ENCODE peak calls at places on chromosomes 11 and 22, in six cellular contexts. O is NCI-H1092 treated with DMSO at 0.1 percent for 48 hours, X is HuH-7.5, H is HS-5, E is AG08395, R is ecto neural progenitor cell. F is an unnamed sample.

GRCh38 chr11:70067036-70067435 is 11.1 kb upstream of the ANO1 start:
- DNase-seq in O (no peak), X (no peak), H (no peak), E (no peak), R (peak), F (no peak)

GRCh38 chr11:34198523-34198922 is 93.1 kb downstream of the NAT10 start:
- DNase-seq in O (no peak), X (no peak), H (no peak), E (no peak), R (no peak), F (no peak)

GRCh38 chr22:23216331-23217170 is 36.2 kb downstream of the BCR start:
- DNase-seq in O (no peak), X (peak), H (no peak), E (no peak), R (no peak), F (no peak)

GRCh38 chr22:49998718-49999062 is 13.9 kb downstream of the IL17REL start:
- DNase-seq in O (no peak), X (no peak), H (no peak), E (no peak), R (no peak), F (no peak)

GRCh38 chr11:130052556-130052955 is 17.1 kb upstream of the APLP2 start:
- DNase-seq in O (no peak), X (no peak), H (no peak), E (peak), R (no peak), F (no peak)

GRCh38 chr11:120188371-120188770 is 22.5 kb upstream of the OAF start:
- DNase-seq in O (no peak), X (no peak), H (no peak), E (no peak), R (no peak), F (no peak)

GRCh38 chr11:44615041-44615513 is 49.6 kb downstream of the CD82 start:
- DNase-seq in O (no peak), X (no peak), H (no peak), E (no peak), R (no peak), F (peak)

GRCh38 chr11:3134218-3134621 is 30.9 kb downstream of the OSBPL5 start:
- DNase-seq in O (no peak), X (no peak), H (no peak), E (no peak), R (no peak), F (peak)

GRCh38 chr11:18171377-18172000 is 1.1 kb upstream of the MRGPRX4 start:
- DNase-seq in O (peak), X (peak), H (peak), E (peak), R (peak), F (no peak)

GRCh38 chr22:27220349-27220748 is 563.0 kb downstream of the MIAT start:
- DNase-seq in O (no peak), X (no peak), H (peak), E (peak), R (no peak), F (no peak)

GRCh38 chr22:49569286-49570031 is 258.2 kb downstream of the BRD1 start:
- DNase-seq in O (no peak), X (no peak), H (no peak), E (no peak), R (no peak), F (no peak)

GRCh38 chr11:65574963-65575567 is 788 bp upstream of the EHBP1L1 start:
- DNase-seq in O (no peak), X (peak), H (no peak), E (no peak), R (no peak), F (peak)

GRCh38 chr11:118002010-118002540 is 15.9 kb downstream of the IL10RA start:
- DNase-seq in O (no peak), X (no peak), H (no peak), E (no peak), R (no peak), F (no peak)

GRCh38 chr11:95924414-95924760 is 480 bp upstream of the MTMR2 start:
- DNase-seq in O (no peak), X (no peak), H (no peak), E (no peak), R (no peak), F (no peak)

GRCh38 chr11:34150494-34151151 is 45.2 kb downstream of the NAT10 start:
- DNase-seq in O (no peak), X (no peak), H (no peak), E (peak), R (no peak), F (no peak)

GRCh38 chr11:118476676-118477075 is 40.4 kb downstream of the KMT2A start:
- DNase-seq in O (no peak), X (no peak), H (no peak), E (no peak), R (no peak), F (no peak)

GRCh38 chr11:2881974-2882362 is 3.6 kb downstream of the CDKN1C start:
- DNase-seq in O (no peak), X (no peak), H (no peak), E (no peak), R (no peak), F (peak)

GRCh38 chr11:1017269-1018005 is 19.1 kb downstream of the MUC6 start:
- DNase-seq in O (no peak), X (no peak), H (no peak), E (peak), R (no peak), F (no peak)

GRCh38 chr11:96326954-96327353 is 16.0 kb downstream of the MAML2 start:
- DNase-seq in O (no peak), X (no peak), H (no peak), E (no peak), R (no peak), F (no peak)